ENCODE peak calls at places on chromosomes 16 and 17, in five cellular contexts. J is esophagus muscularis mucosa, A is H1, O is breast epithelium, Y is GM12892. M is an unnamed sample.

GRCh38 chr16:81445143-81445922 is 725 bp downstream of the CMIP start:
- DNase-seq in Y (peak), J (no peak), O (peak), A (peak), M (peak)

GRCh38 chr16:52078716-52079655 is 468.0 kb downstream of the TOX3 start:
- DNase-seq in Y (no peak), A (no peak), J (no peak), O (no peak), M (no peak)

GRCh38 chr17:17555906-17556305 is 35.6 kb downstream of the PEMT start:
- DNase-seq in O (no peak), Y (no peak), A (no peak), J (no peak), M (no peak)

GRCh38 chr17:16100737-16101400 is 101.2 kb downstream of the TTC19 start:
- DNase-seq in Y (no peak), A (no peak), J (no peak), O (no peak), M (no peak)

GRCh38 chr16:84087461-84088151 is 29.1 kb downstream of the MBTPS1 start:
- DNase-seq in J (no peak), O (no peak), Y (no peak), A (no peak), M (peak)

GRCh38 chr17:78281249-78281865 is 49.9 kb downstream of the TMEM235 start:
- DNase-seq in O (no peak), A (no peak), Y (no peak), J (no peak), M (no peak)

GRCh38 chr17:1181769-1182137 is 2.0 kb upstream of the ABR start:
- DNase-seq in Y (no peak), O (no peak), J (no peak), A (no peak), M (no peak)

GRCh38 chr17:52064791-52065211 is 93.7 kb downstream of the CA10 start:
- DNase-seq in J (no peak), Y (no peak), A (no peak), O (no peak), M (no peak)

GRCh38 chr16:62913924-62914323 is 877.7 kb upstream of the CDH8 start:
- DNase-seq in O (no peak), J (no peak), A (no peak), Y (no peak), M (no peak)

GRCh38 chr17:40356906-40357861 is 7.4 kb downstream of the GJD3 start:
- DNase-seq in A (no peak), O (no peak), J (no peak), Y (peak), M (no peak)

GRCh38 chr16:54165174-54165911 is 121.2 kb downstream of the IRX3 start:
- DNase-seq in O (no peak), A (no peak), Y (no peak), J (no peak), M (no peak)

GRCh38 chr17:22138861-22139469 is 446.6 kb downstream of the KCNJ18 start:
- DNase-seq in A (no peak), O (no peak), Y (no peak), J (no peak), M (no peak)

GRCh38 chr17:73976676-73977521 is 226.6 kb upstream of the RPL38 start:
- DNase-seq in J (no peak), Y (no peak), A (no peak), O (no peak), M (no peak)

GRCh38 chr16:19375561-19376158 is 42.0 kb upstream of the TMC5 start:
- DNase-seq in Y (no peak), A (no peak), O (no peak), J (no peak), M (no peak)

GRCh38 chr17:65442250-65442649 is 119.2 kb downstream of the AXIN2 start:
- DNase-seq in A (no peak), Y (no peak), O (no peak), J (no peak), M (no peak)

GRCh38 chr17:34598161-34598776 is 18.9 kb downstream of the TMEM132E start:
- DNase-seq in O (no peak), Y (no peak), J (no peak), A (peak), M (no peak)

GRCh38 chr16:477287-477686 is 50.2 kb upstream of the CAPN15 start:
- DNase-seq in Y (no peak), J (no peak), O (no peak), A (no peak), M (no peak)
- TF ChIP-seq POLR2AphosphoS5 in Y (no peak), J (no peak), O (no peak), A (no peak), M (no peak)

GRCh38 chr17:28747046-28747691 is 3.4 kb downstream of the TRAF4 start:
- DNase-seq in Y (no peak), A (no peak), O (peak), J (no peak), M (no peak)

GRCh38 chr17:28745052-28745776 is 1.4 kb downstream of the TRAF4 start:
- DNase-seq in A (peak), O (peak), Y (no peak), J (no peak), M (no peak)

GRCh38 chr17:28746611-28747045 is 2.8 kb downstream of the TRAF4 start:
- DNase-seq in Y (no peak), O (no peak), J (no peak), A (peak), M (no peak)

GRCh38 chr17:28744802-28745051 is 916 bp downstream of the TRAF4 start:
- DNase-seq in A (no peak), J (no peak), O (no peak), Y (no peak), M (no peak)

GRCh38 chr17:28745777-28746473 is 2.1 kb downstream of the TRAF4 start:
- DNase-seq in A (peak), Y (no peak), O (peak), J (no peak), M (no peak)
- TF ChIP-seq POLR2AphosphoS5 in A (no peak), Y (peak), O (peak), J (no peak), M (no peak)

DNA sequence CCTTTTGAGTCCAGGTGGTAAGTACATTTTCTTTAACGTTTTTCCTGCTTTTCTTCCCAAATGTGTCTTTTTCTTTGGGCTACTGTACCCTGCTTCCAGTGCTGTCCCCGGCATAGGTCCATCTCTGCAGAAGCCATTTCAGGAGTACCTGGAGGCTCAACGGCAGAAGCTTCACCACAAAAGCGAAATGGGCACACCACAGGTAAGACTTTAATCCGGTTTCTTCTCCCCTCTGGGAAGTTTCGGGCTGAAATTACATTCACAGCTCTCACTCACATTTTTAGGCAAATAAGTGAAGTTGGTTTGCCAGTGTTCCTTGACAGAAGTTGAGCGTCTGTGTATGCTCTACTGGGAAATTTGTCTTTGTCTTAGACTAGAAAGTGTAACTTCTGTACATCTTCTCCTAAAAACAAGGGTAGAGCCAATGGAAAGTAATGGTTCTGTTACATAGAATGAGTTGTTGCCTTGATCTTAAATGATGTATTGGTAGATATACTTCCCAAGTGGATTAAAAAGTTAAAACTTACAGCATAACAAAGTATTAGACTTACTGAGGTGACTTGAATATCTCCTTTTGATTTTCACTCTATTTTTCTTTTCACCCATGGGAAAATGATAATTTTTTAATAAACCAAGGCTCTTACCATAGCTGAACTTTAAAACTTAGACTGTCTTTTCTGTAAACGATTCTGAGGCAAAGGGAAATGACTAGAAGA is 54.4 kb downstream of the TUBD1 start:
- DNase-seq in J (no peak), O (no peak), A (no peak), Y (no peak), M (no peak)
- TF ChIP-seq POLR2AphosphoS5 in J (no peak), O (no peak), A (peak), Y (peak), M (no peak)

GRCh38 chr16:88792078-88792550 is 7.1 kb upstream of the PIEZO1 start:
- DNase-seq in O (no peak), Y (no peak), J (no peak), A (no peak), M (no peak)
- TF ChIP-seq POLR2AphosphoS5 in O (no peak), Y (no peak), J (no peak), A (no peak), M (no peak)